ENCODE peak calls at places on chromosome 4, in eight cellular contexts. C is breast epithelium, Y is heart left ventricle, O is HCT116, T is stomach, H is Peyer's patch, G is suprapubic skin, I is endothelial cell of umbilical vein. W is an unnamed sample. For H3K4me1, the result is how much of the 10 kb centered on the place peaks cover.

GRCh38 chr4:17577660-17578481 is 873 bp downstream of the LAP3 start:
- DNase-seq in Y (peak), G (peak), H (no peak), O (no peak), T (peak), C (peak), I (no peak), W (no peak)

GRCh38 chr4:144710526-144710912 is 64.6 kb downstream of the HHIP start:
- DNase-seq in I (no peak), H (no peak), T (no peak), O (no peak), C (no peak), Y (no peak), G (no peak), W (no peak)

GRCh38 chr4:113524096-113524495 is 237.4 kb downstream of the CAMK2D start:
- DNase-seq in Y (no peak), T (no peak), G (no peak), H (no peak), C (no peak), I (no peak), O (no peak), W (no peak)

GRCh38 chr4:39563448-39563847 is 36.2 kb upstream of the UGDH start:
- DNase-seq in T (no peak), Y (no peak), G (no peak), C (no peak), H (no peak), I (no peak), O (no peak), W (no peak)

GRCh38 chr4:74874785-74875367 is 58.0 kb upstream of the PARM1 start:
- DNase-seq in I (peak), O (peak), C (no peak), Y (no peak), T (peak), G (no peak), H (no peak), W (peak)

GRCh38 chr4:72330381-72330780 is 238.6 kb downstream of the ADAMTS3 start:
- DNase-seq in T (no peak), Y (no peak), O (no peak), H (no peak), C (no peak), I (no peak), G (no peak), W (no peak)

GRCh38 chr4:32251126-32251525 is 1531.0 kb downstream of the PCDH7 start:
- DNase-seq in T (no peak), H (no peak), Y (no peak), C (no peak), I (no peak), G (no peak), O (no peak), W (no peak)

GRCh38 chr4:155426953-155427352 is 50.2 kb upstream of the MAP9 start:
- DNase-seq in T (no peak), H (no peak), Y (no peak), G (no peak), C (no peak), I (no peak), O (no peak), W (no peak)

GRCh38 chr4:175071123-175071522 is 153.0 kb downstream of the ADAM29 start:
- DNase-seq in I (no peak), G (no peak), C (no peak), Y (no peak), O (no peak), T (no peak), H (no peak), W (no peak)

GRCh38 chr4:30720656-30721352 is 635 bp downstream of the PCDH7 start:
- DNase-seq in T (no peak), H (peak), I (peak), Y (peak), G (peak), C (no peak), O (no peak), W (no peak)

DNA sequence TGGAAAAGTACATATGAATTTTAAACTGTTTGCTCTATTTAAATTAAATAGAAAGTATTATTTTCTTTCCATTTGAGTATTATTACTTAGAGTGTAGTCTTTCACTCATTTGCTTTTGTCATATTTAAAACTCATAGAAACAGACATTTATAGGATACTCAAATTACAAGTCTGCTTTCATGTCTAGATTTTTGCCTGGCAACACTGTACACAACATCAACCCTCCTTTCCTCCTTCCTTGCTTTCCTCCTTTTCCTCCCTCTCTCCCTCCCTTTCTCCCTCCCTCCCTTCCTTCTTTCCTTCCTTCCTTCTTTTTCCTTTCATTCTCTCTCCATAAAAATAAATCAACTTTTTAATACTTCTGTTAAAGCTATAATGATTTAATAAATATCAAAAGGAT is 2361.2 kb downstream of the ARAP2 start:
- DNase-seq in Y (no peak), C (no peak), I (no peak), G (no peak), H (no peak), T (no peak), O (no peak), W (no peak)
- TF ChIP-seq POLR2A in Y (no peak), C (no peak), I (no peak), G (no peak), H (no peak), T (no peak), O (no peak), W (no peak)

GRCh38 chr4:140153419-140153743 is 603 bp downstream of the MAML3 start:
- DNase-seq in O (no peak), I (no peak), Y (no peak), C (no peak), T (no peak), G (no peak), H (no peak), W (no peak)
- H3K4me1 ChIP-seq in O (under half), I (under half), Y (under half), C (under half), T (under half), G (under half), H (under half), W (under half)

GRCh38 chr4:46081211-46081610 is 42.6 kb downstream of the GABRG1 start:
- DNase-seq in T (no peak), Y (no peak), I (no peak), C (no peak), G (no peak), O (no peak), H (no peak), W (no peak)

DNA sequence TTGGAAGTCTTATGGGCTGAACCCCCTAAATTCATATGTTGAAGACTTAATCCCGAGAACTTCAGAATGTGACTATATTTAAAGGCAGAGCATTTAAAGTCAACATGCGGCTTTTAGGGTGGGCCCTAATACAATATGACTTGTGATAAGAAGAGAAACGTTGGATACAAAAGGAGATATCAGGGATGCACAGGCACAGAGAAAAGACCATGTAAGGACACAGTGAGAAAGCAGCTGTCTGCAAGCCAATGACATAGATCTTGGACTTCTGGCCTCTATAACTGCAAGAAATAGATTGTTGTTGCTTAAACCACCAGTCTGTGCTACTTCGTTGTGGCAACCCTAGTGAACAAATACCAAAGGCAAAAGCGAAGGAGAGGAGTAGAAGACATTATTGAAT is 42.2 kb downstream of the GABRG1 start:
- DNase-seq in C (no peak), Y (no peak), G (no peak), T (no peak), O (no peak), H (no peak), I (no peak), W (no peak)
- TF ChIP-seq POLR2A in C (no peak), Y (no peak), G (no peak), T (no peak), O (no peak), H (no peak), I (no peak), W (no peak)

GRCh38 chr4:73870778-73871177 is 1.6 kb downstream of the CXCL1 start:
- DNase-seq in G (no peak), I (peak), H (no peak), T (no peak), O (no peak), Y (no peak), C (no peak), W (no peak)
- H3K4me1 ChIP-seq in G (under half), I (under half), H (under half), T (under half), O (under half), Y (under half), C (under half), W (under half)

DNA sequence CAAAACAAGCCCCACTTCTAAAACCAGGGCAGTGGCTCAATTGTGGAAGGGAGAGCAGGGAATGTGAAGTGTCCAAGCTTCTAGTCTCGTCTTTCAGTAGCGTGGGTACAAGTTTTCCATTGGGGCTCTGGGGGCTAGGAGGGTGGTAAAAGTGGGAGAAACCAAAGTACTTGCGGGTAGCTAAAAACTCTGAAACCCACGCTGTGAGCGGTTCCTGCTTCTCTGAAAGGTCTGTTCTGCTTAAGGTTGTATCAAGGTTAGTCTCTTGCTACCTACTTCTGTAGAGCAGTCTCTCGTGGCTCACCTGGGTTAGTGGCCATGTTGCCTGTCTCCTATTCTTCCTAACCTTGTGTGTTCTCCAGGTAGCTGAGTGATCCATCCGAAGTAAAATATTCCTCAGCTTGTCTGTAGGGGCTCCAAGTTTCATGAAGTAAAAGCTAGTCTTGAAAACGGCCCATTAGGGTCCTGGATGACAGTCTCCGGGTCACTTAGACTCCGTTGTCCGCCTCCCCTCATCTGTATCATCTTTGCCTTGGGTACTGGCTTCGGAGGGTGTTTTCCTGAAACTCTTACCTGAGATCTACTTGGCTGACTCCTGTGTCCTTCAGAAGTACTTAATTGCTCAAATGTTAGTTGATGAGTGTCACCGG is 1.9 kb upstream of the WDR1 start:
- DNase-seq in G (no peak), Y (no peak), O (no peak), H (no peak), T (no peak), C (no peak), I (no peak), W (no peak)
- TF ChIP-seq POLR2A in G (no peak), Y (no peak), O (no peak), H (no peak), T (no peak), C (no peak), I (no peak), W (no peak)

GRCh38 chr4:55354648-55355047 is 8.6 kb downstream of the SRD5A3 start:
- DNase-seq in T (no peak), H (no peak), C (no peak), Y (no peak), O (no peak), I (no peak), G (no peak), W (no peak)
- H3K4me1 ChIP-seq in T (under half), H (under half), C (under half), Y (under half), O (under half), I (under half), G (under half), W (under half)

W was measured in tibial nerve.